ENCODE peak calls at places on chromosomes 11 and 22, in four cellular contexts. One of them, this sample, is unnamed.

GRCh38 chr11:68008381-68009337 is 1.5 kb upstream of the ALDH3B1 start:
- DNase-seq in activated CD4-positive, alpha-beta T cell treated with anti-CD3 and anti-CD28 coated beads, Interleukin-2, amount 50 U/mL, for 24 hours: no peak
- DNase-seq in GM12891: no peak
- DNase-seq in hepatocyte: no peak
- DNase-seq in this sample: no peak

GRCh38 chr22:24205438-24206189 is 24.3 kb downstream of the SUSD2 start:
- DNase-seq in activated CD4-positive, alpha-beta T cell treated with anti-CD3 and anti-CD28 coated beads, Interleukin-2, amount 50 U/mL, for 24 hours: no peak
- DNase-seq in GM12891: no peak
- DNase-seq in hepatocyte: no peak
- DNase-seq in this sample: no peak

GRCh38 chr11:825366-826231 is 2.1 kb upstream of the CRACR2B start:
- DNase-seq in activated CD4-positive, alpha-beta T cell treated with anti-CD3 and anti-CD28 coated beads, Interleukin-2, amount 50 U/mL, for 24 hours: no peak
- DNase-seq in GM12891: no peak
- DNase-seq in hepatocyte: no peak
- DNase-seq in this sample: no peak

GRCh38 chr11:77473001-77473800 is 693 bp downstream of the PAK1 start:
- DNase-seq in activated CD4-positive, alpha-beta T cell treated with anti-CD3 and anti-CD28 coated beads, Interleukin-2, amount 50 U/mL, for 24 hours: no peak
- DNase-seq in GM12891: peak
- DNase-seq in hepatocyte: peak
- DNase-seq in this sample: peak

GRCh38 chr11:64923151-64923661 is 1.3 kb upstream of the PPP2R5B start:
- DNase-seq in activated CD4-positive, alpha-beta T cell treated with anti-CD3 and anti-CD28 coated beads, Interleukin-2, amount 50 U/mL, for 24 hours: no peak
- DNase-seq in GM12891: no peak
- DNase-seq in hepatocyte: no peak
- DNase-seq in this sample: no peak

GRCh38 chr11:1871531-1871930 is 18.6 kb downstream of the LSP1 start:
- DNase-seq in activated CD4-positive, alpha-beta T cell treated with anti-CD3 and anti-CD28 coated beads, Interleukin-2, amount 50 U/mL, for 24 hours: no peak
- DNase-seq in GM12891: no peak
- DNase-seq in hepatocyte: no peak
- DNase-seq in this sample: no peak

GRCh38 chr11:134412508-134413333 is 679 bp upstream of the B3GAT1 start:
- DNase-seq in activated CD4-positive, alpha-beta T cell treated with anti-CD3 and anti-CD28 coated beads, Interleukin-2, amount 50 U/mL, for 24 hours: no peak
- DNase-seq in GM12891: no peak
- DNase-seq in hepatocyte: peak
- DNase-seq in this sample: no peak

GRCh38 chr11:118913411-118914125 is 12.2 kb downstream of the BCL9L start:
- DNase-seq in activated CD4-positive, alpha-beta T cell treated with anti-CD3 and anti-CD28 coated beads, Interleukin-2, amount 50 U/mL, for 24 hours: no peak
- DNase-seq in GM12891: no peak
- DNase-seq in hepatocyte: peak
- DNase-seq in this sample: no peak

GRCh38 chr22:37618072-37618656 is 9.5 kb downstream of the GGA1 start:
- DNase-seq in activated CD4-positive, alpha-beta T cell treated with anti-CD3 and anti-CD28 coated beads, Interleukin-2, amount 50 U/mL, for 24 hours: no peak
- DNase-seq in GM12891: peak
- DNase-seq in hepatocyte: no peak
- DNase-seq in this sample: peak

GRCh38 chr11:125167292-125167953 is 2.9 kb downstream of the PKNOX2 start:
- DNase-seq in activated CD4-positive, alpha-beta T cell treated with anti-CD3 and anti-CD28 coated beads, Interleukin-2, amount 50 U/mL, for 24 hours: no peak
- DNase-seq in GM12891: no peak
- DNase-seq in hepatocyte: peak
- DNase-seq in this sample: no peak

GRCh38 chr11:16853266-16853665 is 114.8 kb downstream of the C11orf58 start:
- DNase-seq in activated CD4-positive, alpha-beta T cell treated with anti-CD3 and anti-CD28 coated beads, Interleukin-2, amount 50 U/mL, for 24 hours: no peak
- DNase-seq in GM12891: no peak
- DNase-seq in hepatocyte: no peak
- DNase-seq in this sample: no peak

GRCh38 chr11:70263363-70263762 is 7.1 kb upstream of the PPFIA1 start:
- DNase-seq in activated CD4-positive, alpha-beta T cell treated with anti-CD3 and anti-CD28 coated beads, Interleukin-2, amount 50 U/mL, for 24 hours: no peak
- DNase-seq in GM12891: no peak
- DNase-seq in hepatocyte: no peak
- DNase-seq in this sample: no peak

This sample was measured in D721Med.